ENCODE peak calls at places on chromosomes 16 and 17, in four cellular contexts. E is heart right ventricle; W is psoas muscle; S is naive thymus-derived CD4-positive, alpha-beta T cell. V is an unnamed sample.
A peak's percentile ranks its signal among the peaks of the same experiment; 100 is the strongest.

GRCh38 chr16:16073884-16074781 is 124.7 kb downstream of the ABCC1 start:
- DNase-seq in E (no peak), W (no peak), S (no peak), V (no peak)

GRCh38 chr17:75152971-75153853 is 1.1 kb downstream of the JPT1 start:
- DNase-seq in E (no peak), W (peak; percentile 46), S (no peak), V (no peak)

GRCh38 chr16:28293589-28293935 is 1.2 kb downstream of the SBK1 start:
- DNase-seq in E (no peak), W (peak; percentile 50), S (no peak), V (no peak)

GRCh38 chr17:82963104-82963950 is 116.1 kb upstream of the METRNL start:
- DNase-seq in E (peak; percentile 82), W (peak; percentile 88), S (peak; percentile 34), V (peak; percentile 25)

GRCh38 chr17:36858119-36859002 is 78.9 kb upstream of the LHX1 start:
- DNase-seq in E (no peak), W (no peak), S (no peak), V (no peak)

GRCh38 chr16:50386139-50386538 is 17.4 kb upstream of the BRD7 start:
- DNase-seq in E (no peak), W (no peak), S (no peak), V (no peak)

GRCh38 chr17:55883112-55883511 is 132.3 kb downstream of the PCTP start:
- DNase-seq in E (no peak), W (no peak), S (no peak), V (no peak)

GRCh38 chr17:7560172-7561027 is 1.3 kb upstream of the SENP3 start:
- DNase-seq in E (peak; percentile 58), W (peak; percentile 70), S (no peak), V (no peak)

GRCh38 chr17:1754430-1755112 is 7.3 kb upstream of the SERPINF1 start:
- DNase-seq in E (no peak), W (no peak), S (no peak), V (no peak)

GRCh38 chr17:74981979-74982662 is 5.3 kb upstream of the CDR2L start:
- DNase-seq in E (peak; percentile 81), W (peak; percentile 80), S (peak; percentile 83), V (peak; percentile 83)

GRCh38 chr17:34892864-34893263 is 68.4 kb downstream of the CCT6B start:
- DNase-seq in E (no peak), W (no peak), S (peak; percentile 30), V (peak; percentile 22)

GRCh38 chr17:72726936-72727335 is 365.6 kb downstream of the SLC39A11 start:
- DNase-seq in E (no peak), W (no peak), S (peak; percentile 50), V (peak; percentile 56)

GRCh38 chr17:57097832-57098421 is 12.9 kb downstream of the AKAP1 start:
- DNase-seq in E (no peak), W (peak; percentile 62), S (no peak), V (no peak)

GRCh38 chr17:5050281-5050680 is 15.1 kb upstream of the SLC52A1 start:
- DNase-seq in E (no peak), W (no peak), S (no peak), V (no peak)

GRCh38 chr17:79670537-79671386 is 59.9 kb upstream of the RBFOX3 start:
- DNase-seq in E (no peak), W (no peak), S (no peak), V (no peak)

GRCh38 chr16:68644715-68645493 is at the start of gene CDH3:
- DNase-seq in E (no peak), W (no peak), S (no peak), V (peak; percentile 7)

GRCh38 chr17:2416010-2416734 is 15.3 kb upstream of the MNT start:
- DNase-seq in E (peak; percentile 91), W (peak; percentile 93), S (peak; percentile 82), V (peak; percentile 84)

GRCh38 chr17:79212150-79213087 is 137.8 kb downstream of the ENGASE start:
- DNase-seq in E (no peak), W (no peak), S (no peak), V (no peak)

GRCh38 chr16:69465083-69465721 is 40.8 kb downstream of the CYB5B start:
- DNase-seq in E (no peak), W (no peak), S (no peak), V (peak; percentile 11)

GRCh38 chr16:84396537-84397008 is 28.2 kb downstream of the ATP2C2 start:
- DNase-seq in E (no peak), W (no peak), S (no peak), V (no peak)

GRCh38 chr16:23302045-23302956 is at the start of gene SCNN1B:
- DNase-seq in E (peak; percentile 21), W (no peak), S (no peak), V (no peak)

GRCh38 chr17:11144358-11145233 is 96.4 kb upstream of the SHISA6 start:
- DNase-seq in E (no peak), W (no peak), S (no peak), V (no peak)

GRCh38 chr16:89031715-89032659 is 55.0 kb upstream of the CBFA2T3 start:
- DNase-seq in E (peak; percentile 13), W (peak; percentile 46), S (peak; percentile 58), V (peak; percentile 71)

GRCh38 chr17:38844261-38844757 is 9.2 kb downstream of the RPL23 start:
- DNase-seq in E (no peak), W (no peak), S (no peak), V (no peak)

GRCh38 chr17:75011788-75012319 is 616 bp upstream of the MRPL58 start:
- DNase-seq in E (peak; percentile 28), W (peak; percentile 81), S (no peak), V (no peak)

GRCh38 chr17:8398980-8399379 is 1.4 kb upstream of the RNF222 start:
- DNase-seq in E (no peak), W (no peak), S (no peak), V (no peak)

GRCh38 chr16:53084141-53084541 is 29.4 kb downstream of the CHD9 start:
- DNase-seq in E (no peak), W (no peak), S (no peak), V (no peak)

GRCh38 chr16:53083123-53083522 is 28.3 kb downstream of the CHD9 start:
- DNase-seq in E (no peak), W (no peak), S (no peak), V (no peak)

GRCh38 chr16:53087101-53087500 is 32.3 kb downstream of the CHD9 start:
- DNase-seq in E (no peak), W (no peak), S (no peak), V (no peak)

GRCh38 chr16:53085539-53086450 is 31.0 kb downstream of the CHD9 start:
- DNase-seq in E (no peak), W (no peak), S (no peak), V (no peak)

GRCh38 chr16:53084736-53085538 is 30.1 kb downstream of the CHD9 start:
- DNase-seq in E (no peak), W (no peak), S (no peak), V (no peak)
- H3K27ac ChIP-seq in E (peak overlapping the region; percentile 86), W (peak overlapping the region; percentile 61), S (no peak overlapping the region), V (no peak overlapping the region)

GRCh38 chr16:22195695-22196558 is 10.2 kb upstream of the EEF2K start:
- DNase-seq in E (peak; percentile 87), W (peak; percentile 92), S (peak; percentile 94), V (peak; percentile 89)
- H3K4me3 ChIP-seq in E (peak overlapping the region; percentile 55), W (peak overlapping the region; percentile 73), S (peak overlapping the region; percentile 71), V (peak overlapping the region; percentile 62)

GRCh38 chr17:40342575-40343058 is 21.9 kb downstream of the GJD3 start:
- DNase-seq in E (no peak), W (no peak), S (no peak), V (no peak)
- H3K27ac ChIP-seq in E (peak overlapping the region; percentile 99), W (peak overlapping the region; percentile 93), S (peak overlapping the region; percentile 90), V (peak overlapping the region; percentile 90)

DNA sequence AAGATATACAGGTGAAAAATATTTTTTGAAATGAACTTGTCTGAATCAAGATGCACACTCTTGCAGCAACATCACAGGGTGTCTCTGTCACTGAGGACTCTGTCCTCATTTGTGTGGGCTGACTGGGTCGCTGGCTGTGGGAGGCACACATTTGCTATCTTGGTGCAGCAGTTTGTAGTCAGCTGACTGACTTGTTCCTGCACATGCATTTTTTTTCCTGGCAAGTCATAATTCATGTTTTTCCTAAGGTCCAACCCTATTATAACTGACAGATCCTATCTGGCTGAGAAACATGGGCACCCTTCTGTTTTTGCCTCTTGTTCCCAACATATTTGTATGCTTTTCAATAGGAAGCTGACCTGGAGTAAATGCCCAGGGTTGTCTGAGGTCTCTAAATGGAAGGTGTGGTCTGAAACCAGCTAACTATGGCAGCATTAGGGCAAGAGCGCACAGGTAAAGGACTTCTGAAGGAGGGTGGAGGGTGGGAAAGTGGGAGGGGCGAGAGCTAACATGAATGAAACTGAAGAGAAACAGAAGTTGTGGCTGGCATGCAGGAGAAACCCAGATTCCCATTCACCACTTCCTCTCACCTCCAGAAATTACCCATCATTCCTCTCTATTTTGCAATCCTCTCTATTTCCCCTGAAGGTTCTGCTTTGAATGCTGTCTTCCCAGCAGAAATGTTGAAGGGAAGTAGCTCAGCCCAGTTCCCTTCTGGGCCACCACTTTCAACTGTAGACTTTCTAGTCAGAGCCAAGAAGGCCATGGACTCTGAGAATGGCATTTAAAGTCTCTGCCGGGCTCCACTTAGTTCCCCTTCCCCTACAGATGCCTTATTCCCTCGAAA is 166.1 kb downstream of the PRKCA start:
- DNase-seq in E (no peak), W (no peak), S (no peak), V (no peak)
- H3K4me3 ChIP-seq in E (no peak overlapping the region), W (no peak overlapping the region), S (no peak overlapping the region), V (no peak overlapping the region)

GRCh38 chr16:11257131-11257938 is 1.3 kb upstream of the SOCS1 start:
- DNase-seq in E (peak; percentile 61), W (peak; percentile 83), S (peak; percentile 37), V (peak; percentile 59)
- H3K27ac ChIP-seq in E (peak overlapping the region; percentile 99), W (peak overlapping the region; percentile 95), S (peak overlapping the region; percentile 97), V (peak overlapping the region; percentile 83)

DNA sequence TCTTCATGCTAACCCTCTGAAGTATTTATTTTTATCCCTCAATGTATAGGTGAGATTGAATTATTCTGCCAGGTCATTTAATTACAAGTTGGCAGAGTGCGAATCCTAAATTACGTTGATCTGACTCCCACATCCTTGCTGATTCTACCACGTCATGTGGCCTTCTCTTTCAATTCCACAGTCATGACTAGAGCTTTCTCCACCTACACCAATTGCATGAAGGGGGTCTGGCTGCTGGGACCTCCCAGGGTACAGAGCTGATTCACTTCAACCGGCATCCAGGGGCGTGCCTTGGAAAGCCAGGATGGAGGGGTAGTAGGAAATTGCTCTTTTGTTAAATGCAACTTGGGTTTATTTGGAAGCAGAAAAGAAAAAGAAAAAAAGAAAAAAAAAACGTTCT is 41.1 kb upstream of the CDH13 start:
- DNase-seq in E (no peak), W (no peak), S (no peak), V (no peak)
- H3K4me3 ChIP-seq in E (no peak overlapping the region), W (no peak overlapping the region), S (no peak overlapping the region), V (no peak overlapping the region)

GRCh38 chr17:3963214-3964201 is 729 bp downstream of the ATP2A3 start:
- DNase-seq in E (no peak), W (no peak), S (peak; percentile 81), V (peak; percentile 86)
- H3K27ac ChIP-seq in E (peak overlapping the region; percentile 48), W (no peak overlapping the region), S (peak overlapping the region; percentile 75), V (peak overlapping the region; percentile 62)

DNA sequence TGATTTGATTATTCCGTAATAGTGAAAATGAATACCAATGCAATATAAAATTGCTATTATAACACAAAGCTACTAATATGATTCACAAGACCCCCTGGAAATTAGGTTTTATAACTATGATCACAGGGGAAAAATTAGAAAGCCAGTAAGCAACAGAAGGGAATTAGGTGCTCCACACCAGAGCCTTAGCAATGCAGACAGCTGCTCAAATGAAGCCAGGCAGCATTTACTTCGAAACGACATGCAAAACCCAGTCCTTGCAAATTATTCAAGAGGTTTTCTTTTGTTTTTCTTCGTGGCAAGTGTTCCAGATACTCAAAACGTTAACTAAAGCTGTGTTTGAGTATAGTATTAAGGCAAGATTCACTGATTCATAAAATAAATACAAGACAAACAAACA is 47.9 kb downstream of the TOX3 start:
- DNase-seq in E (no peak), W (no peak), S (no peak), V (no peak)
- H3K4me3 ChIP-seq in E (no peak overlapping the region), W (no peak overlapping the region), S (no peak overlapping the region), V (no peak overlapping the region)

V was measured in CD4-positive, alpha-beta memory T cell.